ENCODE peak calls at places on chromosome 21, in nine cellular contexts. I is spleen, E is upper lobe of right lung, A is IMR-90, Z is lower leg skin, M is astrocyte of the spinal cord, O is transverse colon, T is mucosa of descending colon, X is fibroblast of lung. K is an unnamed sample.

GRCh38 chr21:27220416-27220815 is 253.5 kb upstream of the ADAMTS5 start:
- DNase-seq in I (no peak), E (no peak), A (no peak), Z (no peak), M (no peak), O (no peak), T (no peak), X (no peak), K (no peak)

GRCh38 chr21:21688877-21689276 is 690.7 kb downstream of the NCAM2 start:
- DNase-seq in I (no peak), E (peak), A (peak), Z (no peak), M (peak), O (no peak), T (no peak), X (peak), K (no peak)

GRCh38 chr21:40404319-40404906 is 442.5 kb downstream of the DSCAM start:
- DNase-seq in I (no peak), E (no peak), A (no peak), Z (no peak), M (peak), O (no peak), T (no peak), X (no peak), K (no peak)

GRCh38 chr21:29382029-29382654 is 83.4 kb downstream of the BACH1 start:
- DNase-seq in I (no peak), E (no peak), A (peak), Z (no peak), M (peak), O (no peak), T (no peak), X (peak), K (no peak)

GRCh38 chr21:37398697-37399096 is 32.1 kb downstream of the DYRK1A start:
- DNase-seq in I (no peak), E (no peak), A (no peak), Z (no peak), M (no peak), O (no peak), T (no peak), X (no peak), K (no peak)

GRCh38 chr21:43015906-43016540 is 41.7 kb downstream of the PKNOX1 start:
- DNase-seq in I (peak), E (peak), A (no peak), Z (no peak), M (no peak), O (no peak), T (no peak), X (no peak), K (no peak)

GRCh38 chr21:43824250-43824882 is 35.0 kb downstream of the RRP1 start:
- DNase-seq in I (no peak), E (no peak), A (peak), Z (no peak), M (peak), O (no peak), T (no peak), X (peak), K (no peak)

GRCh38 chr21:41914358-41914757 is 35.2 kb upstream of the PRDM15 start:
- DNase-seq in I (no peak), E (no peak), A (no peak), Z (no peak), M (no peak), O (no peak), T (no peak), X (no peak), K (no peak)

GRCh38 chr21:26099610-26100219 is 70.9 kb downstream of the APP start:
- DNase-seq in I (no peak), E (no peak), A (peak), Z (no peak), M (peak), O (no peak), T (no peak), X (peak), K (no peak)

GRCh38 chr21:40575983-40576382 is 271.0 kb downstream of the DSCAM start:
- DNase-seq in I (no peak), E (no peak), A (no peak), Z (no peak), M (peak), O (no peak), T (no peak), X (no peak), K (no peak)

GRCh38 chr21:24007592-24007991 is 1599.7 kb downstream of the MRPL39 start:
- DNase-seq in I (no peak), E (no peak), A (no peak), Z (no peak), M (no peak), O (no peak), T (no peak), X (no peak), K (no peak)

GRCh38 chr21:27571706-27572105 is 604.8 kb upstream of the ADAMTS5 start:
- DNase-seq in I (no peak), E (no peak), A (peak), Z (no peak), M (peak), O (no peak), T (no peak), X (peak), K (no peak)

GRCh38 chr21:41600556-41600955 is 92.6 kb upstream of the TMPRSS2 start:
- DNase-seq in I (no peak), E (peak), A (no peak), Z (no peak), M (no peak), O (no peak), T (no peak), X (no peak), K (no peak)

GRCh38 chr21:39208624-39209333 is 25.5 kb upstream of the PSMG1 start:
- DNase-seq in I (no peak), E (no peak), A (peak), Z (no peak), M (no peak), O (peak), T (no peak), X (peak), K (no peak)

GRCh38 chr21:39209334-39209688 is 26.1 kb upstream of the PSMG1 start:
- DNase-seq in I (no peak), E (no peak), A (no peak), Z (no peak), M (no peak), O (no peak), T (no peak), X (no peak), K (no peak)

GRCh38 chr21:39204134-39204533 is 20.9 kb upstream of the PSMG1 start:
- DNase-seq in I (no peak), E (no peak), A (no peak), Z (no peak), M (no peak), O (no peak), T (no peak), X (no peak), K (no peak)
- TF ChIP-seq CTCF in I (no peak), E (peak), A (peak), Z (no peak), M (peak), O (peak), T (no peak), X (peak), K (peak)

GRCh38 chr21:46297311-46298082 is 11.4 kb downstream of the YBEY start:
- DNase-seq in I (peak), E (no peak), A (no peak), Z (peak), M (peak), O (no peak), T (no peak), X (peak), K (no peak)
- H3K4me3 ChIP-seq in I (peak), E (peak), A (no peak), Z (peak), M (peak), O (peak), T (no peak), X (no peak), K (peak)

DNA sequence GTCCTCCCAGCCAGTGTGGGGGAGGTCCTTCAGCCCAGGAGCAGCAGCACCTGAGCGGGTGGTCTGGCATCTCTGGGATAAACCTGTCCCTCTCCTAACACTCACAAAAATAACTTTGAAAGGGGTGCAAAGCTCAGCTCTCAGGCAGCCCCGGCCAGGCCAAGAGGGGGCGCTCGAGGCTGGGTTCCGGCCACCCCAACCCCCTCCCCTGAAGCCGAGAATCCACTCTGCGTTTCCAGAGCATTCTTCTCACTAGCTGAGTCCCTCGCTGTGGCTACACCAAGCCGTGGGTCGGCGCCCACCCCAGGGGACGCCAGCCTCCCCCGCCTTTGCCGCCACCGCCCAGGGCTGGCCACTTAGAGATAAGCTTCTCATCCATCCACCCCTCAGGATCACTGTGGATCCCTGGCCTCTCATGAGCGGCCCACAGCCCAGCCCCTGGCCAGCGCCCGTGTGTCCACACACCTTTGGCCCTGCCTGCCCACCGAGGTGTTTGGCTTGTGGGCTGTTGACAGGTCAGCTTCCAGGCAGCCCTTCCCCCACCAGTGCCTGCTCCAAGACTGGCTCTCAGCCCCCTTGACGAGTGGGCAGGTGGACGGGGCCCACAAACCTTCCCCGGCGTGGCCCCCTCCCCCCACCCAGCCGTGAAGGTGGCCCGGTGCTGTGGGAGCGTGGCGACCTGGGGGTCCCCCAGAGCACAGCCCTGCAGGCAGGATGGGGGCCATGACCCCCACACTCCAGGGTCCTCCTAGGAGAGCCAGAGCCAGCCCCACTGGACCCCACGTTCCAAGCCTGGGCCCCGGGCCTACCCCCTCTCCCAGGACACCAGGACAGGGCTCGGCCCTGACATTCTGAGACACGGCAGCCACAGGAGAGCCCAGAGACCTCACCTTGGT is 1.9 kb downstream of the FTCD start:
- DNase-seq in I (peak), E (peak), A (no peak), Z (peak), M (no peak), O (peak), T (peak), X (peak), K (no peak)
- TF ChIP-seq CTCF in I (peak), E (peak), A (peak), Z (no peak), M (peak), O (peak), T (peak), X (peak), K (peak)

GRCh38 chr21:14543983-14544382 is 2.1 kb downstream of the SAMSN1 start:
- DNase-seq in I (no peak), E (no peak), A (no peak), Z (no peak), M (no peak), O (no peak), T (no peak), X (no peak), K (no peak)
- H3K4me3 ChIP-seq in I (peak), E (peak), A (no peak), Z (peak), M (no peak), O (peak), T (no peak), X (no peak), K (no peak)

DNA sequence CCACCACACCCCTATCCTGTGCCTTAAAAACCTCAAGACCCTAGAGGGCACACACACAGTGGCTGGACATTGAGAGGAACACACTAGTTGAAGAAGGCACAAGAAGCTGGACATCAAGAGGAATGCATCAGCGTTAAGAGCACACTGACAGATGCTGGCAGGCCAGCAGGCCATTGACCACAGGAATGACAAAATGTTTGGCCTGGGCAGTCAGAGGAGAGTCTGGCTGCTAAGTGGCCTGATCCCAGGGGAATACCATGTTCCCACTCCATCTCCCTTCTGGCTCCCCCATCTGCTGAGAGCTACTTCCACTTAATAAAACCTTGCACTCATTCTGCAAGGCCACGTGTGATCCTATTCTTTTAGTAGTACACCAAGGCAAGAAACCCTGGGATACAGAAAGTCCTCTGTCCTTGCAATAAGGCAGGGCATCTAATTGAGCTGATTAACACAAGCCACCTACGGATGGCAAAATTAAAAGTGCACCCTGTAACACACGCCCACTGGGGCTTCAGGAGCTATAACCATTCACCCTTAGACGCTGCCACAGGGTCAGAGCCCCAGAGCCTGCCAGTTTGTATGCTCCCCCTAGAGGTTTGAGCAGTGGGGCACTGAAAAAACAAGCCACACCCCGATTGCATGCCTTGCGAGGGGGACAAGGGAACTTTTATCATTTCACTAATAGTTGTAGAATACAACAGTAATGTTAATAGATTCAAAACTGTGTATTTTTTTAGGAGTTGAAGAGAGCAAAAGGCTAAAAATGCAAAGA is 1216.1 kb upstream of the NCAM2 start:
- DNase-seq in I (no peak), E (no peak), A (no peak), Z (no peak), M (no peak), O (no peak), T (no peak), X (no peak), K (no peak)
- TF ChIP-seq CTCF in I (no peak), E (no peak), A (no peak), Z (no peak), M (no peak), O (no peak), T (no peak), X (no peak), K (no peak)

K was measured in esophagus squamous epithelium.